ENCODE peak calls at places on chromosomes 6 and 20, in six cellular contexts. One of them, this sample, is unnamed.

GRCh38 chr6:108114861-108115597 is 40.5 kb upstream of the OSTM1 start:
- DNase-seq in HCT116: no peak
- DNase-seq in thoracic aorta: no peak
- DNase-seq in ovary: peak; percentile 76
- DNase-seq in esophagus squamous epithelium: no peak
- DNase-seq in body of pancreas: peak; percentile 67
- DNase-seq in this sample: no peak

GRCh38 chr6:10310826-10311225 is 104.0 kb downstream of the TFAP2A start:
- DNase-seq in esophagus squamous epithelium: no peak
- DNase-seq in body of pancreas: no peak
- DNase-seq in thoracic aorta: no peak
- DNase-seq in ovary: no peak
- DNase-seq in HCT116: peak; percentile 16
- DNase-seq in this sample: no peak

GRCh38 chr20:25176184-25176583 is 19.3 kb upstream of the ENTPD6 start:
- DNase-seq in body of pancreas: no peak
- DNase-seq in ovary: no peak
- DNase-seq in thoracic aorta: no peak
- DNase-seq in esophagus squamous epithelium: no peak
- DNase-seq in HCT116: no peak
- DNase-seq in this sample: no peak

GRCh38 chr6:149961728-149962425 is 1.9 kb upstream of the ULBP1 start:
- DNase-seq in body of pancreas: no peak
- DNase-seq in esophagus squamous epithelium: no peak
- DNase-seq in ovary: no peak
- DNase-seq in HCT116: peak; percentile 36
- DNase-seq in thoracic aorta: no peak
- DNase-seq in this sample: no peak

GRCh38 chr20:56788041-56788670 is 159.1 kb downstream of the TFAP2C start:
- DNase-seq in ovary: no peak
- DNase-seq in thoracic aorta: no peak
- DNase-seq in esophagus squamous epithelium: no peak
- DNase-seq in body of pancreas: peak; percentile 14
- DNase-seq in HCT116: peak; percentile 92
- DNase-seq in this sample: peak; percentile 95

GRCh38 chr6:17703256-17703694 is 3.5 kb downstream of the NUP153 start:
- DNase-seq in ovary: no peak
- DNase-seq in esophagus squamous epithelium: no peak
- DNase-seq in body of pancreas: peak; percentile 47
- DNase-seq in HCT116: no peak
- DNase-seq in thoracic aorta: peak; percentile 18
- DNase-seq in this sample: no peak

GRCh38 chr6:386688-387266 is 4.8 kb upstream of the IRF4 start:
- DNase-seq in ovary: no peak
- DNase-seq in thoracic aorta: no peak
- DNase-seq in HCT116: no peak
- DNase-seq in esophagus squamous epithelium: no peak
- DNase-seq in body of pancreas: no peak
- DNase-seq in this sample: no peak

GRCh38 chr20:57429579-57430202 is 38.5 kb downstream of the RBM38 start:
- DNase-seq in esophagus squamous epithelium: no peak
- DNase-seq in thoracic aorta: no peak
- DNase-seq in ovary: no peak
- DNase-seq in HCT116: peak; percentile 23
- DNase-seq in body of pancreas: no peak
- DNase-seq in this sample: no peak

GRCh38 chr6:96809119-96809518 is 28.2 kb downstream of the GPR63 start:
- DNase-seq in ovary: no peak
- DNase-seq in body of pancreas: no peak
- DNase-seq in HCT116: no peak
- DNase-seq in esophagus squamous epithelium: no peak
- DNase-seq in thoracic aorta: no peak
- DNase-seq in this sample: no peak

GRCh38 chr20:49560186-49560585 is 7.8 kb downstream of the PTGIS start:
- DNase-seq in body of pancreas: no peak
- DNase-seq in ovary: no peak
- DNase-seq in HCT116: no peak
- DNase-seq in esophagus squamous epithelium: no peak
- DNase-seq in thoracic aorta: no peak
- DNase-seq in this sample: no peak
- H3K4me3 ChIP-seq in body of pancreas: no peak overlapping the region
- H3K4me3 ChIP-seq in ovary: no peak overlapping the region
- H3K4me3 ChIP-seq in HCT116: no peak overlapping the region
- H3K4me3 ChIP-seq in esophagus squamous epithelium: no peak overlapping the region
- H3K4me3 ChIP-seq in thoracic aorta: no peak overlapping the region
- H3K4me3 ChIP-seq in this sample: no peak overlapping the region

DNA sequence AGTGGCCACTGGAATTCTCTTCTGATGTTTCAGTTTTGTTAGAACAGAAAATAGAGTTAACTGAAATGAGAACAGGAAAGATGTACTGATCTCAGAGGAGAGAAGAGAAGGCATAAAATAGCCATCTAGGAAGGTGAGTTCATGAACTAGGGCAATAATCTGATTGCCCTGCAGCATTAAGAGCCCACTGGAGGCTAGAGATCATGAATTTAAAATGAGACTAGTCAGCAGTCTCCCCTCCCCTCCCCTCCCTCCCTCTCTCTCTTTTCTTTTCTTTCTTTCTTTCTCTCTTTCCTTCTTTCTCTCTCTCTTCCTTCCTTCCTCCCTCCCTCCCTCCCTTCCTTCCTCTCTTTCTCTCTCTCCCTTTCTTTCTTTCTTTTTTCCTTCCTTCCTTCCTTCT is 28.9 kb downstream of the GPRC6A start:
- DNase-seq in thoracic aorta: no peak
- DNase-seq in body of pancreas: no peak
- DNase-seq in HCT116: no peak
- DNase-seq in ovary: no peak
- DNase-seq in esophagus squamous epithelium: no peak
- DNase-seq in this sample: no peak
- H3K4me3 ChIP-seq in thoracic aorta: no peak overlapping the region
- H3K4me3 ChIP-seq in body of pancreas: no peak overlapping the region
- H3K4me3 ChIP-seq in HCT116: no peak overlapping the region
- H3K4me3 ChIP-seq in ovary: no peak overlapping the region
- H3K4me3 ChIP-seq in esophagus squamous epithelium: no peak overlapping the region
- H3K4me3 ChIP-seq in this sample: no peak overlapping the region

GRCh38 chr6:98927534-98927933 is 20.2 kb downstream of the FBXL4 start:
- DNase-seq in HCT116: no peak
- DNase-seq in thoracic aorta: no peak
- DNase-seq in esophagus squamous epithelium: no peak
- DNase-seq in body of pancreas: peak; percentile 31
- DNase-seq in ovary: no peak
- DNase-seq in this sample: no peak

GRCh38 chr6:98931710-98932109 is 16.0 kb downstream of the FBXL4 start:
- DNase-seq in esophagus squamous epithelium: no peak
- DNase-seq in thoracic aorta: no peak
- DNase-seq in ovary: no peak
- DNase-seq in HCT116: no peak
- DNase-seq in body of pancreas: no peak
- DNase-seq in this sample: no peak

GRCh38 chr6:98929498-98930060 is 18.2 kb downstream of the FBXL4 start:
- DNase-seq in HCT116: no peak
- DNase-seq in ovary: no peak
- DNase-seq in body of pancreas: no peak
- DNase-seq in thoracic aorta: no peak
- DNase-seq in esophagus squamous epithelium: no peak
- DNase-seq in this sample: peak; percentile 35

GRCh38 chr6:98928688-98929087 is 19.1 kb downstream of the FBXL4 start:
- DNase-seq in ovary: no peak
- DNase-seq in thoracic aorta: no peak
- DNase-seq in HCT116: no peak
- DNase-seq in body of pancreas: no peak
- DNase-seq in esophagus squamous epithelium: no peak
- DNase-seq in this sample: no peak

GRCh38 chr6:98932424-98932823 is 15.3 kb downstream of the FBXL4 start:
- DNase-seq in body of pancreas: no peak
- DNase-seq in HCT116: no peak
- DNase-seq in esophagus squamous epithelium: no peak
- DNase-seq in thoracic aorta: no peak
- DNase-seq in ovary: no peak
- DNase-seq in this sample: no peak
- H3K4me3 ChIP-seq in body of pancreas: no peak overlapping the region
- H3K4me3 ChIP-seq in HCT116: no peak overlapping the region
- H3K4me3 ChIP-seq in esophagus squamous epithelium: no peak overlapping the region
- H3K4me3 ChIP-seq in thoracic aorta: peak overlapping the region; percentile 1
- H3K4me3 ChIP-seq in ovary: no peak overlapping the region
- H3K4me3 ChIP-seq in this sample: no peak overlapping the region

GRCh38 chr6:16338577-16339262 is 100.3 kb downstream of the GMPR start:
- DNase-seq in HCT116: no peak
- DNase-seq in body of pancreas: peak; percentile 50
- DNase-seq in esophagus squamous epithelium: peak; percentile 9
- DNase-seq in ovary: peak; percentile 87
- DNase-seq in thoracic aorta: peak; percentile 38
- DNase-seq in this sample: peak; percentile 96
- H3K4me3 ChIP-seq in HCT116: peak overlapping the region; percentile 38
- H3K4me3 ChIP-seq in body of pancreas: no peak overlapping the region
- H3K4me3 ChIP-seq in esophagus squamous epithelium: no peak overlapping the region
- H3K4me3 ChIP-seq in ovary: no peak overlapping the region
- H3K4me3 ChIP-seq in thoracic aorta: peak overlapping the region; percentile 23
- H3K4me3 ChIP-seq in this sample: no peak overlapping the region

DNA sequence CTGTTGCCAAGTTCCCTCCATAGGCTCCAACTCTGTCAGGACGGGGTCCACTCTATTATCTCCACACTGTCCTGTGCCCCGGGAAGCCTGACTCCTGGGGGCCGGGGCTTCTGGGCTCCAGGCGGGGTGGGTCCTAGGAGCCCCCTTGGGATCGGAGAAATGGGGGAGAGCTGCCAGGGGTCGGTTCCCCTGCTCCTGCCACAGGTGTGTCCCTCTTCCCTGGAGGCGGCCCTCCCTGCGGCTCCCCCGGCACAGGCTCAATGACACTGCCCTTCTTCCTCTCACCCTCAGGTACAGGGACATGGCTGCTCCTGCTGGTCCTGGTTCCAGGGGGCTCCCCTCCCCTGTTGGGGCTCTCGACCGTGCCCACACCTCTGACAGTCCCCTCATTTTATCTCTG is 110.0 kb downstream of the DHX35 start:
- DNase-seq in HCT116: no peak
- DNase-seq in body of pancreas: no peak
- DNase-seq in esophagus squamous epithelium: no peak
- DNase-seq in thoracic aorta: no peak
- DNase-seq in ovary: no peak
- DNase-seq in this sample: no peak
- H3K4me3 ChIP-seq in HCT116: no peak overlapping the region
- H3K4me3 ChIP-seq in body of pancreas: no peak overlapping the region
- H3K4me3 ChIP-seq in esophagus squamous epithelium: no peak overlapping the region
- H3K4me3 ChIP-seq in thoracic aorta: no peak overlapping the region
- H3K4me3 ChIP-seq in ovary: no peak overlapping the region
- H3K4me3 ChIP-seq in this sample: no peak overlapping the region

GRCh38 chr6:37514840-37515239 is 15.1 kb upstream of the CCDC167 start:
- DNase-seq in HCT116: no peak
- DNase-seq in ovary: no peak
- DNase-seq in esophagus squamous epithelium: no peak
- DNase-seq in thoracic aorta: no peak
- DNase-seq in body of pancreas: peak; percentile 20
- DNase-seq in this sample: no peak

GRCh38 chr6:37516920-37517405 is 17.3 kb upstream of the CCDC167 start:
- DNase-seq in thoracic aorta: no peak
- DNase-seq in HCT116: no peak
- DNase-seq in esophagus squamous epithelium: no peak
- DNase-seq in ovary: no peak
- DNase-seq in body of pancreas: no peak
- DNase-seq in this sample: no peak

GRCh38 chr6:37516076-37516919 is 16.6 kb upstream of the CCDC167 start:
- DNase-seq in body of pancreas: peak; percentile 65
- DNase-seq in esophagus squamous epithelium: no peak
- DNase-seq in thoracic aorta: no peak
- DNase-seq in ovary: no peak
- DNase-seq in HCT116: no peak
- DNase-seq in this sample: no peak

GRCh38 chr6:37514377-37514776 is 14.7 kb upstream of the CCDC167 start:
- DNase-seq in thoracic aorta: no peak
- DNase-seq in esophagus squamous epithelium: no peak
- DNase-seq in body of pancreas: no peak
- DNase-seq in ovary: no peak
- DNase-seq in HCT116: no peak
- DNase-seq in this sample: no peak

GRCh38 chr6:37515712-37516075 is 16.0 kb upstream of the CCDC167 start:
- DNase-seq in HCT116: no peak
- DNase-seq in esophagus squamous epithelium: no peak
- DNase-seq in ovary: no peak
- DNase-seq in body of pancreas: no peak
- DNase-seq in thoracic aorta: no peak
- DNase-seq in this sample: no peak
- H3K4me3 ChIP-seq in HCT116: no peak overlapping the region
- H3K4me3 ChIP-seq in esophagus squamous epithelium: no peak overlapping the region
- H3K4me3 ChIP-seq in ovary: no peak overlapping the region
- H3K4me3 ChIP-seq in body of pancreas: no peak overlapping the region
- H3K4me3 ChIP-seq in thoracic aorta: peak overlapping the region; percentile 25
- H3K4me3 ChIP-seq in this sample: no peak overlapping the region